ENCODE peak calls at places on chromosomes 6 and 20, in eight cellular contexts. One of them, this sample, is unnamed.

GRCh38 chr6:10414766-10415592 is at the start of gene TFAP2A:
- DNase-seq in GM12865: no peak
- DNase-seq in A549: peak
- DNase-seq in testis: no peak
- DNase-seq in AG09309: no peak
- DNase-seq in colonic mucosa: no peak
- DNase-seq in brain microvascular endothelial cell: peak
- DNase-seq in tibial artery: no peak
- DNase-seq in this sample: no peak

GRCh38 chr20:41369673-41370072 is 3.1 kb upstream of the EMILIN3 start:
- DNase-seq in GM12865: peak
- DNase-seq in A549: no peak
- DNase-seq in testis: no peak
- DNase-seq in AG09309: no peak
- DNase-seq in colonic mucosa: no peak
- DNase-seq in brain microvascular endothelial cell: no peak
- DNase-seq in tibial artery: no peak
- DNase-seq in this sample: no peak

GRCh38 chr6:156533860-156534580 is 243.2 kb upstream of the ARID1B start:
- DNase-seq in GM12865: no peak
- DNase-seq in A549: no peak
- DNase-seq in testis: no peak
- DNase-seq in AG09309: no peak
- DNase-seq in colonic mucosa: no peak
- DNase-seq in brain microvascular endothelial cell: no peak
- DNase-seq in tibial artery: no peak
- DNase-seq in this sample: no peak

GRCh38 chr6:12911387-12911960 is 194.9 kb downstream of the PHACTR1 start:
- DNase-seq in GM12865: peak
- DNase-seq in A549: peak
- DNase-seq in testis: no peak
- DNase-seq in AG09309: peak
- DNase-seq in colonic mucosa: no peak
- DNase-seq in brain microvascular endothelial cell: peak
- DNase-seq in tibial artery: no peak
- DNase-seq in this sample: no peak

GRCh38 chr6:169968541-169969270 is 217.3 kb downstream of the ERMARD start:
- DNase-seq in GM12865: no peak
- DNase-seq in A549: no peak
- DNase-seq in testis: no peak
- DNase-seq in AG09309: no peak
- DNase-seq in colonic mucosa: peak
- DNase-seq in brain microvascular endothelial cell: no peak
- DNase-seq in tibial artery: no peak
- DNase-seq in this sample: peak

GRCh38 chr6:124960757-124961467 is 1.3 kb upstream of the RNF217 start:
- DNase-seq in GM12865: no peak
- DNase-seq in A549: no peak
- DNase-seq in testis: no peak
- DNase-seq in AG09309: no peak
- DNase-seq in colonic mucosa: no peak
- DNase-seq in brain microvascular endothelial cell: no peak
- DNase-seq in tibial artery: no peak
- DNase-seq in this sample: no peak

GRCh38 chr6:49423817-49424216 is 39.2 kb downstream of the MMUT start:
- DNase-seq in GM12865: no peak
- DNase-seq in A549: peak
- DNase-seq in testis: no peak
- DNase-seq in AG09309: no peak
- DNase-seq in colonic mucosa: no peak
- DNase-seq in brain microvascular endothelial cell: no peak
- DNase-seq in tibial artery: no peak
- DNase-seq in this sample: no peak

GRCh38 chr6:54801669-54802068 is 44.9 kb upstream of the FAM83B start:
- DNase-seq in GM12865: no peak
- DNase-seq in A549: no peak
- DNase-seq in testis: no peak
- DNase-seq in AG09309: peak
- DNase-seq in colonic mucosa: no peak
- DNase-seq in brain microvascular endothelial cell: peak
- DNase-seq in tibial artery: no peak
- DNase-seq in this sample: no peak

GRCh38 chr6:84772428-84773132 is 8.2 kb upstream of the TBX18 start:
- DNase-seq in GM12865: no peak
- DNase-seq in A549: no peak
- DNase-seq in testis: no peak
- DNase-seq in AG09309: no peak
- DNase-seq in colonic mucosa: no peak
- DNase-seq in brain microvascular endothelial cell: no peak
- DNase-seq in tibial artery: peak
- DNase-seq in this sample: no peak

GRCh38 chr6:31901953-31902643 is at the start of gene ZBTB12:
- DNase-seq in GM12865: peak
- DNase-seq in A549: peak
- DNase-seq in testis: peak
- DNase-seq in AG09309: peak
- DNase-seq in colonic mucosa: peak
- DNase-seq in brain microvascular endothelial cell: peak
- DNase-seq in tibial artery: peak
- DNase-seq in this sample: peak

GRCh38 chr6:169097336-169098052 is 156.2 kb downstream of the THBS2 start:
- DNase-seq in GM12865: no peak
- DNase-seq in A549: no peak
- DNase-seq in testis: no peak
- DNase-seq in AG09309: peak
- DNase-seq in colonic mucosa: no peak
- DNase-seq in brain microvascular endothelial cell: peak
- DNase-seq in tibial artery: no peak
- DNase-seq in this sample: no peak

GRCh38 chr20:46000571-46001145 is 8.1 kb upstream of the MMP9 start:
- DNase-seq in GM12865: no peak
- DNase-seq in A549: no peak
- DNase-seq in testis: no peak
- DNase-seq in AG09309: no peak
- DNase-seq in colonic mucosa: no peak
- DNase-seq in brain microvascular endothelial cell: no peak
- DNase-seq in tibial artery: no peak
- DNase-seq in this sample: no peak

GRCh38 chr6:3777695-3778461 is 26.4 kb upstream of the PXDC1 start:
- DNase-seq in GM12865: no peak
- DNase-seq in A549: no peak
- DNase-seq in testis: no peak
- DNase-seq in AG09309: no peak
- DNase-seq in colonic mucosa: no peak
- DNase-seq in brain microvascular endothelial cell: no peak
- DNase-seq in tibial artery: no peak
- DNase-seq in this sample: no peak

DNA sequence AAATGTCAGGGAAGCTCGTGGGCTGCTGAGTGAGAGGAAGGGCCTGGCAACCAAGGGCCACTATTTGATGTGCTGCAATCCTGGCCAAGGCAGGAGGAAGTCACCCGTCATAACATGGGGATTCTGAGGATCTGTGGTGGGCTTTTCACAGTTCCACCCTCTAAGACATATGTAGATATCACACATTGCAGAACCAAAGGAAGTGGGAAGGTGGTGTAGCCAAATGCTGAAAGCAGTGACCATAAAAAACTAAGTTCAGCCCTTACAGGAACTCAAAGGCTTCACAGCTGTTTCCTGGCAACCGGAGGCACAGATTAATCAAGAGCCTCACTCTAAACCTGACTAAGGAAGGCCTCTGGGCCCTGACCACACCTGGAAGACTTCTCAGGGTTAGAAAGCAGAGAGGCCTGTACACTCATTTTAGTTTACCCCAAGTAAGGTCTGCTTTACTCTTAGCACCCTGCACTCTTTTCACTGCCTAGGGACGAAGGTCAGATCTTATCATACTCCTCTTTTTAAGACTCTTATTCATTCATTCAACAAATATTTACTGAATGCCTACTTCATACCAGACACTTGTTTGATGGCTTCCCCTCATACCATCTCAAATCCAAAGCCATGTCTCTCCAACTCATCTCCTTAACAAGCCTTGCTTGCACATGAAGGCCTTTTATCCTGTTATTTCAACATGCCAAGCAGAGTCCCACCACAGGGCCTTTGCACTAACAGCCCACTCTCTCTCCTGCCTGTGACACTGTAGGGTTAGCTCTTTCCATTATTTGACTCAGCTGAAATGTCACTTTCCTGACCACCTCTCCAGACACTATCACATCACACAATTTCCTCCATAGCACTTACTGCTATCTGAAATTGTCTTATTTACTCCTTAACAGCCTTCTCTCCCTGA is 2.6 kb downstream of the UBE2V1 start:
- DNase-seq in GM12865: peak
- DNase-seq in A549: no peak
- DNase-seq in testis: no peak
- DNase-seq in AG09309: no peak
- DNase-seq in colonic mucosa: peak
- DNase-seq in brain microvascular endothelial cell: no peak
- DNase-seq in tibial artery: no peak
- DNase-seq in this sample: no peak
- H3K4me3 ChIP-seq in GM12865: peak
- H3K4me3 ChIP-seq in A549: peak
- H3K4me3 ChIP-seq in testis: no peak
- H3K4me3 ChIP-seq in AG09309: no peak
- H3K4me3 ChIP-seq in colonic mucosa: no peak
- H3K4me3 ChIP-seq in brain microvascular endothelial cell: no peak
- H3K4me3 ChIP-seq in tibial artery: no peak
- H3K4me3 ChIP-seq in this sample: peak

GRCh38 chr6:36322591-36322990 is 14.1 kb downstream of the BNIP5 start:
- DNase-seq in GM12865: no peak
- DNase-seq in A549: no peak
- DNase-seq in testis: no peak
- DNase-seq in AG09309: no peak
- DNase-seq in colonic mucosa: no peak
- DNase-seq in brain microvascular endothelial cell: no peak
- DNase-seq in tibial artery: no peak
- DNase-seq in this sample: no peak

GRCh38 chr6:36319436-36319762 is 17.3 kb downstream of the BNIP5 start:
- DNase-seq in GM12865: no peak
- DNase-seq in A549: no peak
- DNase-seq in testis: no peak
- DNase-seq in AG09309: no peak
- DNase-seq in colonic mucosa: peak
- DNase-seq in brain microvascular endothelial cell: no peak
- DNase-seq in tibial artery: no peak
- DNase-seq in this sample: no peak

GRCh38 chr6:36318690-36319435 is 17.8 kb downstream of the BNIP5 start:
- DNase-seq in GM12865: no peak
- DNase-seq in A549: no peak
- DNase-seq in testis: no peak
- DNase-seq in AG09309: no peak
- DNase-seq in colonic mucosa: no peak
- DNase-seq in brain microvascular endothelial cell: no peak
- DNase-seq in tibial artery: no peak
- DNase-seq in this sample: no peak

GRCh38 chr6:36319834-36320233 is 16.9 kb downstream of the BNIP5 start:
- DNase-seq in GM12865: no peak
- DNase-seq in A549: no peak
- DNase-seq in testis: no peak
- DNase-seq in AG09309: no peak
- DNase-seq in colonic mucosa: peak
- DNase-seq in brain microvascular endothelial cell: no peak
- DNase-seq in tibial artery: no peak
- DNase-seq in this sample: no peak

DNA sequence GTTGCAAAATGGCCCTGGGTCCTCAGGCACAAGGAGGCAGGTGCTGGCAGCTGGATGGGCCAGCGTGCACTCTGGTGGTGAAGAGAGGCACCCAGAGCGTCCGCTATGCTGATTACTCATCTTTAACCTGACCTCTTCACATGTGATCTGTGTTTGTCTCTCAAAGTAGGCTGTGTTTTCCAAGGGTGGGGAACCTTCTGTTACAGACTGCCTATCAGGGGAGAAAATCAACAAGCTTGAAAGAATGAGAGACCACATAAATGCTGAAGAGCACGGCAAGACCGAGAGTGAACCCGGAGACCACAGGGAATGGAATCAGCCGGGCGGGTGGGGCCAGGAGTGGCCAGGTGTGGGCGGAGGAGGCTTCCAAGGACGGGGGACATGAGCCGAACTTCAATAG is 16.2 kb downstream of the BNIP5 start:
- DNase-seq in GM12865: no peak
- DNase-seq in A549: no peak
- DNase-seq in testis: no peak
- DNase-seq in AG09309: no peak
- DNase-seq in colonic mucosa: peak
- DNase-seq in brain microvascular endothelial cell: no peak
- DNase-seq in tibial artery: no peak
- DNase-seq in this sample: no peak
- TF ChIP-seq CTCF in GM12865: no peak
- TF ChIP-seq CTCF in A549: no peak
- TF ChIP-seq CTCF in testis: no peak
- TF ChIP-seq CTCF in AG09309: no peak
- TF ChIP-seq CTCF in colonic mucosa: no peak
- TF ChIP-seq CTCF in brain microvascular endothelial cell: no peak
- TF ChIP-seq CTCF in tibial artery: no peak
- TF ChIP-seq CTCF in this sample: no peak

DNA sequence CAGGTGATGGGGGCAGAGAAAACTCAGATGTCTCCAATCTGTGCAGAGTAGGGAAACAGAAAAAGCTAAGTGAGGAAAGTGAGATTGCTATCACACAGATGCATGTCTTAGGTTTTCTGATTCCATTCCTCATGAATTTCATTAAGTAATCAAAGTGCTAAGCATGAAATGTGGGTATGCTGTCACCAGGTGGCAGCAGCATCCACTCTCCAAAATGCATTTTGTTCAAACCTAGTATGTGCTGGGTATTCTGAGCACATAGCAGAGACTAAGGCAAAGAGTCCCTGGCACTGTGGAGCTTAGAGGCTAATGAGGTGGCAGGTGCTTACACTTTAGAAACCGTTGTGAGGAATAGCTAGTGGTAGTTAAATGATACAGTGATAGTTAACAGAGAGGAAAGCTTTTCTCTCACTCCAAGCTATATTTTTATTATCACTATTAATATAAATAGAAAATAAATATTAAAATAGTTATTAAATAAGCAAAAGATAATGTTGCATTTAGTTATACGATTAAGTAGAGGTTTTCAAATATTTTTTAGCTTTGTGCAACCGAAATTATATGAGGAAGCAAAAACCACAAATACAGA is 179.5 kb downstream of the CDH26 start:
- DNase-seq in GM12865: peak
- DNase-seq in A549: peak
- DNase-seq in testis: no peak
- DNase-seq in AG09309: no peak
- DNase-seq in colonic mucosa: peak
- DNase-seq in brain microvascular endothelial cell: peak
- DNase-seq in tibial artery: no peak
- DNase-seq in this sample: no peak
- H3K4me3 ChIP-seq in GM12865: no peak
- H3K4me3 ChIP-seq in A549: no peak
- H3K4me3 ChIP-seq in testis: peak
- H3K4me3 ChIP-seq in AG09309: peak
- H3K4me3 ChIP-seq in colonic mucosa: peak
- H3K4me3 ChIP-seq in brain microvascular endothelial cell: peak
- H3K4me3 ChIP-seq in tibial artery: peak
- H3K4me3 ChIP-seq in this sample: no peak

DNA sequence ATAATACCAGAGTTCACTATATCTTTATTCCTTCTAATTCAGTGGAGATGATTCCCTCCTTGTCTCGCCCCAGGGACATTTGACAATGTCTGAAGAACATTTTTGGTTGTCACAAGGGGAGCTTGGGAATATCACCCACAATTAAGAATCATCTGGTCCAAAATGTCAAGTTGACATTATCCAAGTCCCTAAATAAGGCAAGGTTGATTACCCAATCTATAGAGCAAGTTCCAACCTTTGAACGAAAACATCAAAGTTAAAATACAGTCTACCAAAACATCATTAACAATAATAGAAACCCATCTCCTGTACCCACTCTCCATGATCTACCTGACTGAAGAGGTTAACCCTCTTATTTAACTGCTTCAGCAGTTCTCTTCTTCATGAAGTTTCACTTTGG is 15.6 kb downstream of the DEK start:
- DNase-seq in GM12865: no peak
- DNase-seq in A549: no peak
- DNase-seq in testis: no peak
- DNase-seq in AG09309: no peak
- DNase-seq in colonic mucosa: no peak
- DNase-seq in brain microvascular endothelial cell: no peak
- DNase-seq in tibial artery: no peak
- DNase-seq in this sample: no peak
- TF ChIP-seq CTCF in GM12865: no peak
- TF ChIP-seq CTCF in A549: no peak
- TF ChIP-seq CTCF in testis: no peak
- TF ChIP-seq CTCF in AG09309: no peak
- TF ChIP-seq CTCF in colonic mucosa: no peak
- TF ChIP-seq CTCF in brain microvascular endothelial cell: no peak
- TF ChIP-seq CTCF in tibial artery: no peak
- TF ChIP-seq CTCF in this sample: no peak

This sample was measured in ascending aorta.